ENCODE peak calls at places on chromosomes 13 and 19, in five cellular contexts. O, Y, J, E and Z are unnamed samples.

GRCh38 chr13:36918246-36919060 is 1.6 kb downstream of the SMAD9 start:
- DNase-seq in O (no peak), Y (peak), J (peak), E (no peak), Z (no peak)

GRCh38 chr19:18049390-18049789 is 37.3 kb downstream of the IL12RB1 start:
- DNase-seq in O (peak), Y (peak), J (no peak), E (no peak), Z (no peak)

GRCh38 chr13:114151565-114152284 is 19.3 kb upstream of the RASA3 start:
- DNase-seq in O (no peak), Y (no peak), J (no peak), E (no peak), Z (no peak)

GRCh38 chr13:71906438-71906837 is 39.4 kb upstream of the DACH1 start:
- DNase-seq in O (no peak), Y (no peak), J (no peak), E (no peak), Z (no peak)

GRCh38 chr13:33123066-33123940 is 107.1 kb downstream of the KL start:
- DNase-seq in O (peak), Y (peak), J (no peak), E (no peak), Z (no peak)

GRCh38 chr13:110131424-110131823 is 175.5 kb downstream of the COL4A1 start:
- DNase-seq in O (no peak), Y (no peak), J (no peak), E (no peak), Z (no peak)

GRCh38 chr19:798415-799075 is 1.3 kb downstream of the PTBP1 start:
- DNase-seq in O (no peak), Y (no peak), J (no peak), E (no peak), Z (no peak)

GRCh38 chr19:52336976-52337375 is 933 bp downstream of the ZNF610 start:
- DNase-seq in O (no peak), Y (no peak), J (no peak), E (no peak), Z (no peak)

GRCh38 chr13:29411493-29411892 is 184.0 kb downstream of the SLC7A1 start:
- DNase-seq in O (no peak), Y (no peak), J (no peak), E (no peak), Z (no peak)

DNA sequence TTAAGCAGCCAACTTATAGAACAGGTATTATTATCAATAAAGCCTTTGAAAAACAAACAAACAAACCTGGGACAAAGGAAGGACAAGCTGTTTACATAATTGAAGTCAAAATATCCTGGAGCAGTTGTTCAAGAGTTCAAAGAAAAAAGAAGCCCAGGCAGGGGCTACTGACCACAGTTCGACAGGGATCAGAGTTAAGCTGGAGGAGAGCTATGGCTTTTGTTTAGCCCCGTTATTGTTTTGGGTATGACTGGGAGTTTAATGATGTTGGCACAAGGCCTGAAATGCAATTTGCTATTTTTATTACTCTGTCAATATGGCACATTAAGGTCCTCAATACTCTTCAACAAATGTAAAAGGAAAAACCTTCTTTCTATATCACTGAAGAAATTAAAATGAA is 624.4 kb upstream of the KLHL1 start:
- DNase-seq in O (no peak), Y (no peak), J (no peak), E (no peak), Z (no peak)
- TF ChIP-seq CTCF in O (no peak), Y (no peak), J (no peak), E (no peak), Z (no peak)

DNA sequence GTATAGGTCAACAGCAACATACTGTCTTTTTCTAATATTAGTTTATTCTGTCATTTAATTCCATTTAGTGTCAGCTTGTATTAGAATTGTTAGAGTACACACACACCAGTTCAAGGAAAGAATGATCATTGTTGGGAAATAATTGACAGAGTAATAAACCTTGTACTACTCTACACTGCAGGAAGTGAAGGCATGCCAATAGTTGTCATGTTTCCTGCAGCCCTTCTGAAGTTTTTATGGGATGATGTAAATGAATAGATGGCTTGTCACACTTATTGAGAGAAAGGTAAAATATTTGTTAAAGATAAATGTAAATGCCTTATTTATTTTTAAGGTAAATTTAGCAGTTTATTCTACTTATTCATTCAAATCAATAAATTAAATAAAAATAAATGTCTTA is 306.9 kb upstream of the KLHL1 start:
- DNase-seq in O (no peak), Y (no peak), J (no peak), E (no peak), Z (no peak)
- H3K4me3 ChIP-seq in O (no peak), Y (no peak), J (no peak), E (no peak), Z (no peak)

GRCh38 chr13:39051157-39051556 is 12.9 kb downstream of the NHLRC3 start:
- DNase-seq in O (no peak), Y (no peak), J (peak), E (no peak), Z (no peak)

GRCh38 chr13:39049274-39049673 is 11.0 kb downstream of the NHLRC3 start:
- DNase-seq in O (no peak), Y (no peak), J (no peak), E (no peak), Z (no peak)

GRCh38 chr13:39048806-39049205 is 10.6 kb downstream of the NHLRC3 start:
- DNase-seq in O (no peak), Y (no peak), J (no peak), E (no peak), Z (no peak)

GRCh38 chr13:39044536-39044935 is 6.3 kb downstream of the NHLRC3 start:
- DNase-seq in O (no peak), Y (no peak), J (no peak), E (no peak), Z (no peak)

GRCh38 chr13:39047560-39047959 is 9.3 kb downstream of the NHLRC3 start:
- DNase-seq in O (no peak), Y (no peak), J (no peak), E (no peak), Z (no peak)
- TF ChIP-seq CTCF in O (no peak), Y (no peak), J (peak), E (peak), Z (peak)

DNA sequence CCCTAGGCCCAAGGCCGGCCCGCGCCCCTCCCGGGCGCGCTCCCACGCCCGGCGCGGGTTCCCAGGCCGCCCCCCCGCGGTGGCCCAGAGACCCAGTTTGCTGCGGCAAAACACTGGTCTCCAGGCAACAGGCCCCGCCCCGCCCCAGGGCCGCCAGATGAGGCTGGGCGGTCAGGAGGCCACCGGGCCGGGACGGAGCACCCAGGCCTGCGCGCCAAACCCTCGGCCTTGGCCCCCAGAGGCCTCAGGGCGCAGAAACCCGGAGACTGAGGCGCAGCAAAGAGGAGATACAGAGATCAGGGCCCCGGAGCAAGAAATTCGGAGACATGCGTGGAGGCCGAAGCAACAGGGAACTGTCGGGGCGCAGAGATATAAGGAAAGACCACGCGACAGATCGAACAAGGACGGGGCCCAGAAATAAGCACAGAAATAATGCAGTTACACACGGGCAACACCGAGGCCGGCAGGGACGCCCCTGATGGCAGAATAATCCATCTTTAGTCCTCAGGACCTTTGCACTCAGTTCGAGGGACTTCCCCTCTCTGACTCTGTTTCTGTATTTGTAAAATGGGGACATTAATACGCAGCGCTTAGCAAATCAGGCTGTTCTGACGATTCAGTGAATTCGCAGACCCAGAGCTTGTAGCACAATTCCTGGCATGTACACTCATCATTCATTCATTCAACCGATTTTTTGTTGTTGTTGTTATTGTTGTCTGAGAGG is 20.8 kb upstream of the ERCC1 start:
- DNase-seq in O (peak), Y (peak), J (no peak), E (no peak), Z (no peak)
- H3K4me3 ChIP-seq in O (peak), Y (peak), J (peak), E (peak), Z (peak)

DNA sequence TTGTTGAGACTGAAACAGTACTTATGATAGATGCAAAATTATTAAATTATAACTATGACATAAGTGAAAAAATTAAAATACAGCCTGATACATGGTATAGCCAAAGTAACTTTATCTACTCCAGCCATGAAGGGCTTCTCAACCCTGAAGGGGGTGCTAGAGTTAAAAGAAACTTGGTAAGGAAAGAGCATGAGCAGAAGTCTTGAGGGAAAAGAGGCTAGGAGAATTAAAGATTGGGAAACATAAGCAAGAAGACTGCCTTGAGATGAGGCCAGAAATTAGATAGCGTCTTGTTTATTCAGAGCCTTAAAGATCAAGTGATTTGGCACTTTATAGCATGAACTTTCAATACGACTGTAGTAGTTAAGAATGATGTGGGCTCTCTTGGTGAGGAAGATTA is 385.5 kb upstream of the PRR20A start:
- DNase-seq in O (no peak), Y (no peak), J (no peak), E (no peak), Z (no peak)
- TF ChIP-seq CTCF in O (no peak), Y (no peak), J (no peak), E (no peak), Z (no peak)

DNA sequence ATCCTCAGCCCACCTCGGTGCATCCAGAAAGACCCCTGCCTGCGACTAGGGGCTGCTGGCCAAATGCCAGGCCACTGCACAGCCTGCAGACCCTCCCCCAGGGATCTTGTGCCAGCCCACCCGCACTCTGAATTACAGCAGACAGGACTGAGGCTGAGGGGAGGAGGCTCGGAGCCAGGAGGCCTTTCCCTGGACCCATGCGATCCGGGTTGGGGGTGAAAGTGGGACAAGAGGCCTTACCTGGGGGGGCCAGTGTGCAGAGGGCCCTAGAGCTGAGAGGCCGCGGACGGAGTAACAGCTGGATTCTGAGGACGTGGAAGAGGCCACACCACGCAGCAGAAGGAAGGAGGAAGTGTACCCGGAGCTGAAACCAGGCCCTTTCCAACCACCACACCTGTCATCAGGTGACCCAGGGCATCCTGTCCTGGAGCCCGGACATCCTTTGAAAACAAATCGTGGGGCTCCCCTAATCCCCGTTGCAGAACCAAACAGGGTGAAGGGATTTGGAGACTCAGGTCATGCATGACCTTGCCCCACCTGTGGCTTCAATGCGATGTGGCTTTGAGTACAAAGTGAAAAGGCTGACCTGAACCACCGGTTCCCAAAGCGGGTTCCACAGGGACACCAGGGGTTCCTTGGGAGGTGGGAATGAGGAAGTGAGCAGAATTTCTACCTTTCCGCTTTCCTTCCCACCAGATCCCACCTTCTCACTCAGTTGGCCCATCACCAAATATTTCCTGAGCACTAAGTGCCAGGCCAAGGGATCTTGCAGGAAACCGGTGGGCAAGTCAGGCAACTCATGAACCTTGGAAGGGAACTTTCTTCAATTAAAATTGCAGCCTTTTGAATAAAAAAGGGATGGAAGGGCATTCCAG is 828 bp downstream of the FUT6 start:
- DNase-seq in O (no peak), Y (no peak), J (no peak), E (no peak), Z (no peak)
- H3K4me3 ChIP-seq in O (no peak), Y (no peak), J (no peak), E (no peak), Z (no peak)

DNA sequence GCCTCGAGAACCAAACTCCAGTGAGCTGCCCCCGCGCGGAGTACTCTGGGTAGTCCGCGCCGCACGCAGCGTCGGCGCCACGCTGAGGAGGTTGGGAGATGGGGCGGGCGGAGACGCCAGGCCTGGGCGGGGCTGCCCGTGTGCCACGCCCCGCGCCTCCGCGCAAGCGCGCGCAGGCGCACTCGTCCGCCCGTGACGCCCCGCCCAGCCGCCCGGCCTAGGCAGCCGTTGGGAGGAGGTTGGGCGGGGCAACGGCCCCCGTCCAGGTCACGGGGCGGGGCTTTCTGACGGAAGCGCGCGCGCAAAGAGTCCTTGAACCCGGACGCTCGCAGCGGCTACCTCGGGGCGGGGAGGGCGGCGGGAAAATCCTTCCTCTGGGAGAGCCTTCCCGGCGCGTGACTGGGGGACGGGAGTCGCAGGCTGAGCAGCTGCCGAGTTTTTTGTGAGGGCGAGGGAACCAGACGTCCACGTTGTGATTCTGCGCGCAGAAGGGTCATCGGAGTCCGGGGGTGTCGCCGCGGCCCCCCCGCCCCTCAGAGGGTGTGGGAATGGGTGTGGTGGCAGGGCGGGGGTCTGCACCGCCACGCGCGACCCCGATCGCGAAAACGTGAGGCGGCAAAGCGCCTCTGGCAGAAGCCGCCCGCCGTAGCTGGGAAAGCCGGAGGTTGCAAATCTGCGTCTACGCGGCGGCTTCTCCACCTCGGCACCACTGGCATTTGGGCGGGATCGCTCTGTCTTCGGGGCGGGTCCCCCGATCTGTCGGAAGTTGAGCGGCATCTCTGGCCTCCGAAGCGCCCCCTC is at the start of gene MED26:
- DNase-seq in O (peak), Y (peak), J (peak), E (peak), Z (peak)
- TF ChIP-seq CTCF in O (no peak), Y (peak), J (no peak), E (no peak), Z (no peak)